ENCODE peak calls at places on chromosomes 13 and 19, in nine cellular contexts. One of them, this sample, is unnamed.

GRCh38 chr19:41997851-41998229 is 3.8 kb upstream of the ATP1A3 start:
- DNase-seq in AML-193: no peak
- DNase-seq in activated naive CD8-positive, alpha-beta T cell treated with anti-CD3 and anti-CD28 coated beads for 36 hours: no peak
- DNase-seq in iPS-NIHi11: no peak
- DNase-seq in H9: peak; percentile 51
- DNase-seq in uterus: no peak
- DNase-seq in left lung: no peak
- DNase-seq in ascending aorta: no peak
- DNase-seq in anterior cingulate cortex: no peak
- DNase-seq in this sample: no peak

GRCh38 chr19:2084993-2085720 is 11.0 kb downstream of the MOB3A start:
- DNase-seq in AML-193: peak; percentile 97
- DNase-seq in activated naive CD8-positive, alpha-beta T cell treated with anti-CD3 and anti-CD28 coated beads for 36 hours: peak; percentile 93
- DNase-seq in H9: no peak
- DNase-seq in iPS-NIHi11: no peak
- DNase-seq in left lung: peak; percentile 90
- DNase-seq in ascending aorta: peak; percentile 56
- DNase-seq in uterus: no peak
- DNase-seq in anterior cingulate cortex: no peak
- DNase-seq in this sample: no peak

GRCh38 chr13:62357887-62358645 is 942.4 kb upstream of the PCDH20 start:
- DNase-seq in AML-193: peak; percentile 2
- DNase-seq in anterior cingulate cortex: no peak
- DNase-seq in ascending aorta: no peak
- DNase-seq in iPS-NIHi11: peak; percentile 63
- DNase-seq in uterus: no peak
- DNase-seq in activated naive CD8-positive, alpha-beta T cell treated with anti-CD3 and anti-CD28 coated beads for 36 hours: no peak
- DNase-seq in H9: peak; percentile 82
- DNase-seq in left lung: no peak
- DNase-seq in this sample: peak; percentile 94

GRCh38 chr19:54620464-54620863 is 9.8 kb upstream of the LILRB1 start:
- DNase-seq in activated naive CD8-positive, alpha-beta T cell treated with anti-CD3 and anti-CD28 coated beads for 36 hours: no peak
- DNase-seq in left lung: no peak
- DNase-seq in uterus: no peak
- DNase-seq in H9: no peak
- DNase-seq in ascending aorta: no peak
- DNase-seq in anterior cingulate cortex: no peak
- DNase-seq in AML-193: no peak
- DNase-seq in iPS-NIHi11: no peak
- DNase-seq in this sample: no peak

GRCh38 chr19:4334929-4335833 is 3.4 kb downstream of the STAP2 start:
- DNase-seq in ascending aorta: no peak
- DNase-seq in left lung: no peak
- DNase-seq in uterus: no peak
- DNase-seq in activated naive CD8-positive, alpha-beta T cell treated with anti-CD3 and anti-CD28 coated beads for 36 hours: no peak
- DNase-seq in iPS-NIHi11: no peak
- DNase-seq in H9: no peak
- DNase-seq in anterior cingulate cortex: no peak
- DNase-seq in AML-193: no peak
- DNase-seq in this sample: no peak

GRCh38 chr19:1164684-1165531 is 9.2 kb downstream of the SBNO2 start:
- DNase-seq in uterus: no peak
- DNase-seq in AML-193: no peak
- DNase-seq in iPS-NIHi11: peak; percentile 11
- DNase-seq in activated naive CD8-positive, alpha-beta T cell treated with anti-CD3 and anti-CD28 coated beads for 36 hours: no peak
- DNase-seq in H9: no peak
- DNase-seq in anterior cingulate cortex: no peak
- DNase-seq in left lung: no peak
- DNase-seq in ascending aorta: no peak
- DNase-seq in this sample: no peak

GRCh38 chr13:45786293-45786920 is 65.1 kb downstream of the SIAH3 start:
- DNase-seq in H9: no peak
- DNase-seq in AML-193: no peak
- DNase-seq in anterior cingulate cortex: no peak
- DNase-seq in ascending aorta: no peak
- DNase-seq in left lung: no peak
- DNase-seq in activated naive CD8-positive, alpha-beta T cell treated with anti-CD3 and anti-CD28 coated beads for 36 hours: no peak
- DNase-seq in iPS-NIHi11: no peak
- DNase-seq in uterus: no peak
- DNase-seq in this sample: no peak

GRCh38 chr13:71254384-71254783 is 612.6 kb downstream of the DACH1 start:
- DNase-seq in AML-193: no peak
- DNase-seq in H9: no peak
- DNase-seq in left lung: no peak
- DNase-seq in activated naive CD8-positive, alpha-beta T cell treated with anti-CD3 and anti-CD28 coated beads for 36 hours: no peak
- DNase-seq in iPS-NIHi11: peak; percentile 35
- DNase-seq in ascending aorta: no peak
- DNase-seq in anterior cingulate cortex: no peak
- DNase-seq in uterus: no peak
- DNase-seq in this sample: peak; percentile 67

GRCh38 chr13:102978168-102978567 is 88.0 kb downstream of the SLC10A2 start:
- DNase-seq in AML-193: no peak
- DNase-seq in iPS-NIHi11: no peak
- DNase-seq in ascending aorta: no peak
- DNase-seq in left lung: no peak
- DNase-seq in uterus: no peak
- DNase-seq in H9: no peak
- DNase-seq in anterior cingulate cortex: no peak
- DNase-seq in activated naive CD8-positive, alpha-beta T cell treated with anti-CD3 and anti-CD28 coated beads for 36 hours: no peak
- DNase-seq in this sample: no peak

GRCh38 chr13:64471916-64472315 is 2758.2 kb downstream of the PCDH9 start:
- DNase-seq in left lung: no peak
- DNase-seq in activated naive CD8-positive, alpha-beta T cell treated with anti-CD3 and anti-CD28 coated beads for 36 hours: no peak
- DNase-seq in H9: no peak
- DNase-seq in anterior cingulate cortex: no peak
- DNase-seq in uterus: no peak
- DNase-seq in AML-193: peak; percentile 63
- DNase-seq in iPS-NIHi11: peak; percentile 17
- DNase-seq in ascending aorta: no peak
- DNase-seq in this sample: peak; percentile 46

GRCh38 chr13:23672616-23673015 is 102.4 kb downstream of the TNFRSF19 start:
- DNase-seq in iPS-NIHi11: no peak
- DNase-seq in ascending aorta: no peak
- DNase-seq in anterior cingulate cortex: no peak
- DNase-seq in AML-193: no peak
- DNase-seq in activated naive CD8-positive, alpha-beta T cell treated with anti-CD3 and anti-CD28 coated beads for 36 hours: no peak
- DNase-seq in left lung: no peak
- DNase-seq in H9: no peak
- DNase-seq in uterus: no peak
- DNase-seq in this sample: no peak

GRCh38 chr13:72932250-72932649 is 126.6 kb upstream of the KLF5 start:
- DNase-seq in iPS-NIHi11: no peak
- DNase-seq in H9: no peak
- DNase-seq in uterus: no peak
- DNase-seq in activated naive CD8-positive, alpha-beta T cell treated with anti-CD3 and anti-CD28 coated beads for 36 hours: no peak
- DNase-seq in ascending aorta: no peak
- DNase-seq in AML-193: no peak
- DNase-seq in anterior cingulate cortex: no peak
- DNase-seq in left lung: no peak
- DNase-seq in this sample: no peak

This sample was measured in mesendoderm.